ENCODE peak calls at places on chromosome 22, in four cellular contexts. Q, A, Z and B are unnamed samples.

GRCh38 chr22:30298005-30298701 is 8.8 kb upstream of the CASTOR1 start:
- DNase-seq in Q (no peak), A (no peak), Z (no peak), B (no peak)

GRCh38 chr22:41401781-41402648 is 20.3 kb downstream of the TEF start:
- DNase-seq in Q (peak; percentile 70), A (no peak), Z (no peak), B (peak; percentile 57)

GRCh38 chr22:18060646-18061620 is 16.9 kb upstream of the PEX26 start:
- DNase-seq in Q (peak; percentile 88), A (no peak), Z (no peak), B (peak; percentile 74)

GRCh38 chr22:26585104-26585790 is 4.7 kb downstream of the TPST2 start:
- DNase-seq in Q (no peak), A (no peak), Z (no peak), B (no peak)

GRCh38 chr22:24099661-24100060 is 81.6 kb upstream of the SUSD2 start:
- DNase-seq in Q (no peak), A (no peak), Z (no peak), B (no peak)

GRCh38 chr22:17319541-17319940 is 49.7 kb upstream of the CECR2 start:
- DNase-seq in Q (no peak), A (peak; percentile 5), Z (no peak), B (no peak)

GRCh38 chr22:24768537-24769374 is 5.8 kb downstream of the PIWIL3 start:
- DNase-seq in Q (peak; percentile 55), A (peak; percentile 55), Z (no peak), B (peak; percentile 61)

GRCh38 chr22:17606472-17606871 is 22.1 kb downstream of the ATP6V1E1 start:
- DNase-seq in Q (no peak), A (no peak), Z (no peak), B (no peak)

GRCh38 chr22:44567846-44568493 is 69.9 kb upstream of the RTL6 start:
- DNase-seq in Q (peak; percentile 45), A (no peak), Z (no peak), B (peak; percentile 46)

GRCh38 chr22:19667872-19668740 is 46.2 kb upstream of the SEPTIN5 start:
- DNase-seq in Q (no peak), A (peak; percentile 45), Z (no peak), B (no peak)

GRCh38 chr22:19169002-19169946 is 9.3 kb downstream of the SLC25A1 start:
- DNase-seq in Q (no peak), A (peak; percentile 83), Z (no peak), B (no peak)

GRCh38 chr22:20437253-20438065 is at the start of gene SCARF2:
- DNase-seq in Q (no peak), A (no peak), Z (no peak), B (no peak)

GRCh38 chr22:20429254-20430100 is 8.1 kb downstream of the SCARF2 start:
- DNase-seq in Q (no peak), A (peak; percentile 100), Z (no peak), B (no peak)

GRCh38 chr22:50248192-50249084 is 2.6 kb downstream of the HDAC10 start:
- DNase-seq in Q (no peak), A (no peak), Z (no peak), B (no peak)

GRCh38 chr22:47943729-47944700 is 1181.6 kb downstream of the TBC1D22A start:
- DNase-seq in Q (no peak), A (no peak), Z (no peak), B (no peak)

GRCh38 chr22:40898850-40899357 is 37.0 kb upstream of the DNAJB7 start:
- DNase-seq in Q (peak; percentile 62), A (peak; percentile 35), Z (peak; percentile 44), B (peak; percentile 49)

GRCh38 chr22:22410121-22410520 is 98.4 kb downstream of the ZNF280B start:
- DNase-seq in Q (no peak), A (no peak), Z (no peak), B (no peak)

GRCh38 chr22:18104566-18104965 is 6.0 kb upstream of the TUBA8 start:
- DNase-seq in Q (no peak), A (no peak), Z (no peak), B (no peak)

GRCh38 chr22:47435826-47436225 is 673.4 kb downstream of the TBC1D22A start:
- DNase-seq in Q (no peak), A (no peak), Z (no peak), B (no peak)

GRCh38 chr22:40397436-40397835 is 27.0 kb downstream of the SGSM3 start:
- DNase-seq in Q (no peak), A (no peak), Z (no peak), B (no peak)

GRCh38 chr22:18067121-18067520 is 10.7 kb upstream of the PEX26 start:
- DNase-seq in Q (no peak), A (no peak), Z (no peak), B (no peak)

GRCh38 chr22:49206281-49206680 is 621.4 kb downstream of the BRD1 start:
- DNase-seq in Q (no peak), A (no peak), Z (no peak), B (no peak)

GRCh38 chr22:49391436-49391835 is 436.2 kb downstream of the BRD1 start:
- DNase-seq in Q (no peak), A (no peak), Z (no peak), B (no peak)

GRCh38 chr22:37204045-37204655 is 8.1 kb downstream of the SSTR3 start:
- DNase-seq in Q (no peak), A (no peak), Z (no peak), B (no peak)
- TF ChIP-seq MYC in Q (no peak), A (no peak), Z (no peak), B (no peak)

GRCh38 chr22:35949243-35949642 is 79.4 kb downstream of the RBFOX2 start:
- DNase-seq in Q (peak; percentile 58), A (no peak), Z (no peak), B (no peak)

GRCh38 chr22:35944458-35944857 is 84.2 kb downstream of the RBFOX2 start:
- DNase-seq in Q (no peak), A (no peak), Z (no peak), B (no peak)

GRCh38 chr22:35952576-35952975 is 76.0 kb downstream of the RBFOX2 start:
- DNase-seq in Q (no peak), A (no peak), Z (no peak), B (no peak)

GRCh38 chr22:35950262-35950661 is 78.4 kb downstream of the RBFOX2 start:
- DNase-seq in Q (no peak), A (no peak), Z (no peak), B (no peak)

DNA sequence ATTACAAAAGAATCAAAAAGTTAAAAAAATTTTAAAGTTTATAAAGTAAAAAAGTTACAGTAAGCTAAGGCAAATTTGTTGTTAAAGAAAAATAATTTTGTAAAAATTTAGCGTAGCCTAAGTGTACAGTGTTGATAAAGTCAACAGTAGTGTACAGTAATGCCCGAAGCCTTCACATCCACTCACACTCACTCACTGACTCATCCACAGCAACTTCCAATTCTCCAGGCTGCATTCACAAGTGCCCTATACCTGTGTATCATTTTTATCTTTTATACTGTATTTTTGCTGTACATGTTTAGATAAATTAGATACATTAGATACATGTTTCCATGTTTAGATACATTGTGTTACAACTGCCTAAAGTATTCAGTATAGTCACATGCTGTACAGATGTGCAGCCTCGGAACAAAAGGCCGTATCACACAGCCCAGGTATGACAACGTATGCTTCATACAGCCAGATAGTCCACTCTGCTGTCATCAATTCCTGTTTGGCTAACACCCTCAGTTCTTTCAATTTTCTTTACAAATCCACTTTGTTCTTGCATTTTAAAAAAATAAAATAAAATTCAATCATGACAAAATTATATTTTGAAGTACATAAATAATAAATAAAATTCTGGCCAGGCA is 80.7 kb downstream of the RBFOX2 start:
- DNase-seq in Q (no peak), A (no peak), Z (no peak), B (no peak)
- TF ChIP-seq BHLHE40 in Q (no peak), A (no peak), Z (no peak), B (no peak)

DNA sequence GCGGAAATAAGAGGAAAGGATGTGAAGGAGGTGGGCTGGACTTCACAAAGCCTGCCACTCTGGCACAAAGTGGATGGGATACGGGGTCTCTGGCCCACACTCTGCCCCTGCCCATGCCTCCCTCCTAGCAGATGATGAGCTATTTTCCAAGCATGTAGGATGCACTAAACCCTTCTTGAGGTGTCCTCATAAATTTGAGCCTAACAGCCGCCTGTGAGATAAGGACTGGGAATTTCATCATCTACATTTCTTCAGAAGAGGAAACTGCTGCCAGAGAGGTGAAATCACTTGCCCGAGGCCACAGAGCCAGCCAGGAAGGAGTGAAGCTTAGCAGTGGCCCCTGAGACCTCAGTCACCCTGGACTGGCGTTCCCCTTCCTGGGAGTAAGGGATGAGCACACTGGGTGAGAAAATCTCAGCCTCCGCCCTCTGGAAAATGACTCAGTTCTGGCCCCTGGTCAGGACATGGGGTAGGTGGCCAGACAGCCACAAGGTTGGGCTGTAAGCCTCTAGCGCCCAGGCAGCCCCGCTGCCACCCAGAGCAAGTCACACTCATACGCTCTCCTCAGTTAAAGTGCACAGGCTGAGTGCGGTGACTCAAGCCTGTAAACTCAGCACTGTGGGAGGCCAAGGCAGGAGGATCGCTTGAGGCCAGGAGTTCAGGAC is 27.9 kb downstream of the MB start:
- DNase-seq in Q (no peak), A (no peak), Z (no peak), B (peak; percentile 87)
- TF ChIP-seq ESRRA in Q (no peak), A (no peak), Z (no peak), B (no peak)

GRCh38 chr22:27731621-27732020 is 69.9 kb downstream of the MN1 start:
- DNase-seq in Q (no peak), A (no peak), Z (no peak), B (no peak)

GRCh38 chr22:27732391-27732790 is 69.2 kb downstream of the MN1 start:
- DNase-seq in Q (no peak), A (no peak), Z (no peak), B (no peak)

GRCh38 chr22:27730649-27731433 is 70.7 kb downstream of the MN1 start:
- DNase-seq in Q (no peak), A (no peak), Z (no peak), B (no peak)

GRCh38 chr22:27734066-27734465 is 67.5 kb downstream of the MN1 start:
- DNase-seq in Q (no peak), A (no peak), Z (no peak), B (no peak)

DNA sequence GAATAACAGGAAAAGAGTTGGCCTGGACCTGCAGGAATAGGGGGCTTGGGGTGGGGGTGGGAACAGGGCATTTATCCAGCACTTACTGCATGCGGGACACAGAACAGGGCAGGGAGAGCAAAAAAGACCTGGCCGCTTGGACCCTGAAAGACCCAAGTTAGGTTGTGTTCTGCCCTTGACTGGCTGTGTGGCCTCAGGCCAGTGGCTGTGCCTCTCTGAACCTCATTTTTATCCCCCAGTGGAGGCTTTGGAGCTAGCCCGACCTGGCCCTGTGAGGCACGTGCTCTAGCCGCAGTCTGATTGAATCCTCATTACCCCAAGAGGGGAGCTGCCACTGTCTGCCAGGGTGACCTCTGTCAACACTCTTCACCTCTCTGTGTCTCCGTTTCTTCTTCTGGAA is 68.7 kb downstream of the MN1 start:
- DNase-seq in Q (no peak), A (no peak), Z (no peak), B (no peak)
- TF ChIP-seq MYC in Q (no peak), A (no peak), Z (no peak), B (no peak)